ENCODE peak calls at places on chromosome 4, in five cellular contexts. S is cardiac muscle cell, G is heart left ventricle, J is esophagus muscularis mucosa, F is PC-3. P is an unnamed sample. For H3K27me3 and H3K4me1, the result is how much of the 10 kb centered on the place peaks cover.

GRCh38 chr4:185672618-185673017 is 137.3 kb upstream of the PDLIM3 start:
- DNase-seq in S (no peak), G (no peak), J (no peak), F (no peak), P (no peak)

GRCh38 chr4:140681201-140681600 is 75.0 kb downstream of the TBC1D9 start:
- DNase-seq in S (no peak), G (no peak), J (no peak), F (no peak), P (no peak)

GRCh38 chr4:5874811-5875465 is 17.9 kb downstream of the CRMP1 start:
- DNase-seq in S (no peak), G (no peak), J (no peak), F (peak), P (no peak)

GRCh38 chr4:55762815-55763214 is 56.8 kb upstream of the EXOC1L start:
- DNase-seq in S (no peak), G (no peak), J (no peak), F (no peak), P (no peak)

GRCh38 chr4:100162027-100162685 is 28.1 kb downstream of the DDIT4L start:
- DNase-seq in S (no peak), G (no peak), J (no peak), F (no peak), P (no peak)

GRCh38 chr4:74157116-74157742 is 689 bp upstream of the MTHFD2L start:
- DNase-seq in S (peak), G (no peak), J (no peak), F (no peak), P (no peak)

GRCh38 chr4:139921551-139922184 is 232.3 kb downstream of the MAML3 start:
- DNase-seq in S (no peak), G (no peak), J (peak), F (peak), P (no peak)

GRCh38 chr4:6857009-6857882 is 52.4 kb upstream of the TBC1D14 start:
- DNase-seq in S (no peak), G (no peak), J (no peak), F (no peak), P (no peak)

GRCh38 chr4:68951806-68952585 is 392 bp upstream of the UGT2A3 start:
- DNase-seq in S (no peak), G (no peak), J (no peak), F (no peak), P (no peak)

GRCh38 chr4:110106946-110107325 is 91.5 kb downstream of the ELOVL6 start:
- DNase-seq in S (peak), G (no peak), J (no peak), F (peak), P (no peak)

GRCh38 chr4:38856524-38857337 is at the start of gene TLR6:
- DNase-seq in S (peak), G (no peak), J (no peak), F (peak), P (peak)

GRCh38 chr4:110510955-110511544 is 35.1 kb downstream of the ENPEP start:
- DNase-seq in S (peak), G (no peak), J (no peak), F (peak), P (no peak)

GRCh38 chr4:81470456-81471327 is 1.0 kb downstream of the RASGEF1B start:
- DNase-seq in S (peak), G (peak), J (no peak), F (peak), P (no peak)

GRCh38 chr4:52640808-52641595 is 18.1 kb downstream of the USP46 start:
- DNase-seq in S (peak), G (no peak), J (no peak), F (no peak), P (no peak)

GRCh38 chr4:184596617-184597185 is 52.5 kb downstream of the CASP3 start:
- DNase-seq in S (peak), G (no peak), J (no peak), F (peak), P (no peak)

GRCh38 chr4:118727360-118727759 is 42.2 kb downstream of the METTL14 start:
- DNase-seq in S (no peak), G (no peak), J (no peak), F (no peak), P (no peak)

GRCh38 chr4:52932586-52933482 is 70.7 kb downstream of the RASL11B start:
- DNase-seq in S (peak), G (no peak), J (no peak), F (no peak), P (no peak)

GRCh38 chr4:140103676-140104075 is 50.3 kb downstream of the MAML3 start:
- DNase-seq in S (peak), G (no peak), J (no peak), F (peak), P (no peak)

GRCh38 chr4:45186249-45186648 is 459.9 kb upstream of the GNPDA2 start:
- DNase-seq in S (no peak), G (no peak), J (no peak), F (no peak), P (no peak)

GRCh38 chr4:173025131-173025530 is 143.5 kb upstream of the GALNT7 start:
- DNase-seq in S (peak), G (no peak), J (peak), F (peak), P (peak)

DNA sequence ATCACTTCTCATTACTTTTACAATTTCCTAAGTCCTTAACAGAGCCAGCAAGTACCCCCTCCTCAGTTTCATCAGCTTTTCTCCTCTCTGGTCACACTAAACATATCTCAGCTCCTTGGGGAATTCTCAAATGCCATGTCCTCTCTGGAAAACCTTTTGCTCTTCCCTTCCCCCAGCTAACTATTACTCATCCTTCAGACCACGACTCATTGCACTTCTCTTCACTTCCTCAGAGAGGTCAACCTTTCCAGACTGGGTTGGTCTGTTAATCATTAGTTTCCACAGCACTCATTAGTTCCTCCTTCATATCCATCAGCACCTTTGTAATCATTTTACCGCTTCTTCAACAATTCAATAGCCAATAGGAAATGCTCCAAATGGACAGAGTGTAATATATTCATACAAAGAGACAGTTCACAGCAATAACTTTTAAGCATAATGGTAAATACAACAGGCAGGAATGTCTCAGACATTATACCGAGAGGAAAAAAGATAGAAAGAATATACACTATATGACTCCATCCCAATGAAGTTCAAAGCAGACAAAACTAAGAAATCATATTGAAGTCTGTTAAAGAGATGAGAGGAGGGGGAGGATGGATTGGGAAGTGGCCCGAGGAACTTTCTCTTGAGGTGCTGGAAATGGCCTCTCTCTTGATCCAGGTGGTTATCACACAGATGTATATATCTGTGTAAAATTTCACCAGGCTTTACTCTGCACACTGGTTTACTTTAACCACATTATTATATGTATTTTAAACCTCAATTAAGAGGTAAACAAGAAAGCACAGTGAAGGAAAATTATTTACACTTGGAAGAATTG is 39.6 kb downstream of the DDX60L start:
- DNase-seq in S (peak), G (no peak), J (no peak), F (peak), P (no peak)
- H3K27me3 ChIP-seq in S (under half), G (under half), J (under half), F (under half), P (under half)

GRCh38 chr4:143382539-143382938 is 45.9 kb downstream of the GAB1 start:
- DNase-seq in S (peak), G (no peak), J (no peak), F (no peak), P (no peak)
- H3K4me1 ChIP-seq in S (half or more), G (half or more), J (half or more), F (under half), P (under half)

GRCh38 chr4:177380730-177381287 is 61.4 kb downstream of the AGA start:
- DNase-seq in S (no peak), G (no peak), J (no peak), F (peak), P (peak)
- TF ChIP-seq CTCF in S (no peak), G (no peak), J (no peak), F (peak), P (peak)

GRCh38 chr4:13539721-13540445 is 4.4 kb downstream of the NKX3-2 start:
- DNase-seq in S (no peak), G (no peak), J (peak), F (no peak), P (no peak)
- H3K27me3 ChIP-seq in S (half or more), G (half or more), J (half or more), F (half or more), P (half or more)

GRCh38 chr4:94491322-94491721 is 39.6 kb downstream of the PDLIM5 start:
- DNase-seq in S (no peak), G (no peak), J (no peak), F (peak), P (no peak)
- H3K4me1 ChIP-seq in S (under half), G (half or more), J (under half), F (half or more), P (under half)

GRCh38 chr4:63708661-63709060 is 700.6 kb downstream of the TECRL start:
- DNase-seq in S (no peak), G (no peak), J (no peak), F (no peak), P (no peak)
- TF ChIP-seq CTCF in S (no peak), G (no peak), J (no peak), F (no peak), P (no peak)

GRCh38 chr4:61556277-61556676 is 356.2 kb downstream of the ADGRL3 start:
- DNase-seq in S (no peak), G (no peak), J (no peak), F (no peak), P (no peak)

GRCh38 chr4:61549356-61549755 is 349.2 kb downstream of the ADGRL3 start:
- DNase-seq in S (no peak), G (no peak), J (no peak), F (no peak), P (no peak)

GRCh38 chr4:61555789-61556188 is 355.7 kb downstream of the ADGRL3 start:
- DNase-seq in S (peak), G (no peak), J (no peak), F (peak), P (no peak)

GRCh38 chr4:61553562-61554125 is 353.5 kb downstream of the ADGRL3 start:
- DNase-seq in S (no peak), G (no peak), J (no peak), F (no peak), P (no peak)
- H3K27me3 ChIP-seq in S (under half), G (under half), J (under half), F (under half), P (under half)